ENCODE peak calls at places on chromosome 13, in four cellular contexts. I is suprapubic skin, D is fibroblast of lung, M is thoracic aorta. X is an unnamed sample.

GRCh38 chr13:78679329-78679728 is 20.4 kb upstream of the OBI1 start:
- DNase-seq in M (no peak), I (no peak), D (peak), X (no peak)

GRCh38 chr13:73070451-73070850 is 11.6 kb downstream of the KLF5 start:
- DNase-seq in I (no peak), D (no peak), M (no peak), X (no peak)

GRCh38 chr13:45385320-45385719 is 32.9 kb downstream of the SLC25A30 start:
- DNase-seq in M (no peak), I (no peak), D (no peak), X (no peak)

GRCh38 chr13:20101467-20102316 is 59.2 kb downstream of the GJA3 start:
- DNase-seq in I (no peak), M (no peak), D (no peak), X (no peak)

GRCh38 chr13:101155920-101156319 is 260.4 kb downstream of the NALCN start:
- DNase-seq in I (no peak), D (no peak), M (no peak), X (no peak)

GRCh38 chr13:36981156-36981743 is 17.9 kb downstream of the ALG5 start:
- DNase-seq in I (no peak), M (no peak), D (peak), X (no peak)

GRCh38 chr13:18946738-18947137 is 234.9 kb downstream of the TUBA3C start:
- DNase-seq in D (no peak), M (no peak), I (no peak), X (no peak)

GRCh38 chr13:37139356-37139755 is 33.9 kb upstream of the CSNK1A1L start:
- DNase-seq in D (no peak), M (no peak), I (no peak), X (no peak)

GRCh38 chr13:92196566-92197256 is 798.3 kb downstream of the GPC5 start:
- DNase-seq in I (no peak), M (no peak), D (peak), X (no peak)

GRCh38 chr13:40408602-40409001 is 257.8 kb downstream of the FOXO1 start:
- DNase-seq in D (peak), M (no peak), I (no peak), X (no peak)

GRCh38 chr13:33275916-33276315 is 9.6 kb downstream of the STARD13 start:
- DNase-seq in D (peak), I (no peak), M (no peak), X (no peak)

GRCh38 chr13:50911051-50911690 is 1.6 kb downstream of the RNASEH2B start:
- DNase-seq in I (no peak), D (peak), M (no peak), X (no peak)

DNA sequence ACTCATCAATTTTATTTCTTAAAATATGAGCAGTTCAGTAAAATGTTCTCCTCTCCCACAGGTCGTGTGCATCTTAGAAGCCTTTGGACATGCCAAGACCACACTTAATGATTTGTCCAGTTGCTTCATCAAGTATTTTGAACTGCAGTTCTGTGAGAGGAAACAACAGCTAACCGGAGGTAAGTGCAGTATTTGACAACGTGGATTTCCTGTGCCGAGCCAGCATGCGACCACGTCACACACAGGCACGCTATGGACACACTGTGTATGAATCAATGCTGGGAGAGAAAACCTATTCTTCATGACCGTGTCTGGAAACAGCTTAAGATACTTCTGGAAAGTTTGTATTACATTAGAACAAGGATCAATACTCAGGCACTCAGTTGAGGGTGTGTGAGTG is 268.5 kb downstream of the MYO16 start:
- DNase-seq in I (no peak), M (no peak), D (no peak), X (no peak)
- TF ChIP-seq CTCF in I (no peak), M (no peak), D (no peak), X (no peak)

DNA sequence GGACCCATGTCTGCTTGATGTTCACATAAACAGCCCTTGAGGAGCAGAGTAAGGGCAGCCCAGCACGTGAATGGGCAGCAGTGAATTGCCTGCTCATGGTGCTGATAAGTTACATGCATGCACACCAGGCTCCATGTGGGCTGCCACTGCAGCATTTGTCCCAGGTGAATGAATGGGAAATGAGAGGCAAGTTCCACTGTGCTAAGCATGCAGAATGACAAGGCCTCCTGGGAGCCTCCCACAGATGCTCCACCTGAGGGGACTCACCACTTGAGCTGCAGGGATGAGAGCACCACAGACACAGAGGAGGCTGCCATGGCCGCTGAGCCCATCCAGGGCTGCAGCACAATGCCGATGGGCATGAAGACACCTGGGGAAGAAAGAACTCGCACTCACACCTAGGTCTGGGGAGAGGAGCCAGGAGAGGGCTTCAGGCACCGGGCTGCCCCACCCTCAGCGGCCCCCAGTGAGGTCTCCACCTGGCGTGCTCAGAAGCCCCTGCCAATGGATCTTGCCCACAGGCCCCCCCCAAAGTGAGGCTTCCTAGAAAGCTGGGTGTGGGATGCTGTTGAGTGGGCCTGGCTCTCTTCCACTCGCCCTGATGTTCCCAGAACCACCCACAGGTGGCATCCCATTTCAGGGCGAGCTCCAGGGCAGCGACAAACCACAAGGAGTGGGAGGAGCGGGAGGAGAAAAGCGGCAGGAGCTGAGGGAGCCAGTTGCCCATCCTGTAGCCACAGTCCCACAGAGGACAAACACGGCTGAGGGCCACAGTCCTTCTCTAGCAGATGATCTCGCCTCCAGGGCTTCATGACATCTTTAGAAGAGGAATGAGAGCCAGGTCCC is 73.8 kb downstream of the CCDC70 start:
- DNase-seq in D (peak), M (no peak), I (no peak), X (no peak)
- TF ChIP-seq CTCF in D (no peak), M (peak), I (no peak), X (no peak)

GRCh38 chr13:113488283-113488682 is 2.2 kb downstream of the DCUN1D2 start:
- DNase-seq in I (no peak), D (no peak), M (no peak), X (no peak)

GRCh38 chr13:113490496-113491417 is at the start of gene DCUN1D2:
- DNase-seq in D (peak), I (peak), M (peak), X (peak)

GRCh38 chr13:113491418-113491883 is 940 bp upstream of the DCUN1D2 start:
- DNase-seq in I (no peak), D (peak), M (no peak), X (no peak)

GRCh38 chr13:113489549-113490495 is 689 bp downstream of the DCUN1D2 start:
- DNase-seq in M (no peak), D (peak), I (peak), X (no peak)

DNA sequence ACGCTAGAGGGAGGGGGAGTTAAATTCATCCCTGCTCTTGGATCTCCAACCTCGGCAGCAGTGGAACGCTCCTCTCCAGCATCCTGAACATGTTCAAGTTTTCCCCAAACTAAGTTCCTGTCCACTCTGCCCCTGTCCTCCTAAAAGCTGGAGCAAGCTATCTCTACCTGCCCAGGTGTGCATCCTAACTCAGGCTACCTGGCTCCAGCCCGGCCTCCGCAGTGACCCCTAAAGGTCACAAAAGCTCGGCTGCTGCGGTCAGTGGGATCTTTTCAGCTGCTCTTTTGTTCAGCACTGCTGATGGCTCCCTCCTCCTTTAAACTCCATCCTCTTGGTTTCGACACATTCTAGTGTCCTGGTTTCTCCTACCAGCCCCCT is 1.4 kb downstream of the DCUN1D2 start:
- DNase-seq in M (no peak), D (no peak), I (no peak), X (no peak)
- TF ChIP-seq CTCF in M (no peak), D (peak), I (no peak), X (no peak)

GRCh38 chr13:43303040-43303729 is 279.8 kb downstream of the DNAJC15 start:
- DNase-seq in D (peak), I (no peak), M (no peak), X (no peak)
- TF ChIP-seq CTCF in D (peak), I (no peak), M (peak), X (no peak)

GRCh38 chr13:86464193-86464592 is 665.0 kb upstream of the SLITRK6 start:
- DNase-seq in D (no peak), I (no peak), M (no peak), X (no peak)
- TF ChIP-seq CTCF in D (peak), I (no peak), M (no peak), X (no peak)

DNA sequence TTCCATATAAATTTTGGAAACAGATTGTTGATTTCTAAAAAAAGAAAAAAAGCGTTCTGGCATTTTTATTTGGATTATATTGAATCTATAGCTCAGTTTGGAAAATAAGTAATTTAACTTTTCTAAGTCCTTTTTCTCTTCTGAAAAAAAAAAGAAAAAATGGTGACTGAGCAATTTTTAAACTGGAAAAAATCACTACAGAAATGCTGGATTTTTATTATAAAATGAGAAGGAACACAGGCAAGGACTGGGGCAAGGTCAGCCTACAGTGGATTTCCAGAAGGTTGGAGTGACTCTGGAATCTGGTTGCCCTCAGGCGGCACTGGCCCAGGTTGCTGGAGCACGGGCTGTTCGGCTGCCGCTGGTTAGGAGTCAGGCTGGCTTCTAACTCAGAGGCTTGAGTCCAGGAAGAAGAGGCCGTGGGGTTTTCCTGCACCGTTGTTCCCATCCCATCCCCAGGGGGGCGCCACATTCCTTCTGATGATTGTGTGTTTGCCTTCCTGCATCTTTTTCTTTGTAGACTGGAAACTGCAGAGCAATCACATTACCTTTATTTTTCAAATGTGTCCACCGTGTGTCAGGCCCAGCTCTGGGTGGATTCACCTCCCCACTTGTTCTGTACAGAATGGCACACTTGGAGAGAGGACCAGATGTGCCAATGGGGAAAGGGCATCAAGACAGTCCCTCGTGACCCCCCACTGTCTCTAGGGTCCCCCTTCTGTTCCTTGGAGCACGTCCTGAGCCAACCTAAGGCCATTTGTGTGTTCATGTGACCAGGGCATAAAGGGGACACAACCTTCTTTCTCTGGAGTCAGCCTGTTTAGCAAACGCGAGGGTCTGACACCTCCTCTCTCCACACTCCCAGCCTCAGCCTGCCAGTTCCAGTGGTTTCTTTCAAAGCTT is 44.5 kb upstream of the GTF3A start:
- DNase-seq in I (peak), D (peak), M (no peak), X (no peak)
- TF ChIP-seq CTCF in I (no peak), D (peak), M (peak), X (no peak)

DNA sequence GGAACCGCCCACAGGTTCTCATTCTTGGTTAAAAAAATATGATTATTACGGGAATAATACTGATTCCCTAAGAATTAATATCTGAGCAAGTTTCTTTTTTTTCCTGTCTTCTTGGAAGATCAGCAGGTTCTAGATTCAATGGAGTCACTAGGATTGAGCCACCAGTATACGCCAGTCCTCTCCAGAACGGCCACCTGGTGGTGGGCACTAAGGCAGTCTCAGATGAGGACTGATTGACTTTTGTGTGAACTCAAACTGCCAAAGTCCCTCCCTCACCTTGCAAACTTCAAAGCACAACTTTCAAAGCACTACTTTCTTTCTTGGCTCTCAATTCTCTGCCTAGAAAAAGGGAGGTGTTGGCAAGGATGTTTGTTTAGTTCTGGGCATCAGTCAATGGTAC is 33.3 kb upstream of the ALOX5AP start:
- DNase-seq in M (no peak), I (no peak), D (no peak), X (no peak)
- TF ChIP-seq CTCF in M (no peak), I (no peak), D (no peak), X (no peak)

GRCh38 chr13:110109910-110110309 is 197.0 kb downstream of the COL4A1 start:
- DNase-seq in M (peak), I (no peak), D (peak), X (no peak)

GRCh38 chr13:110106726-110107125 is 200.2 kb downstream of the COL4A1 start:
- DNase-seq in M (no peak), I (no peak), D (peak), X (no peak)

GRCh38 chr13:110107568-110108347 is 199.2 kb downstream of the COL4A1 start:
- DNase-seq in M (no peak), D (no peak), I (no peak), X (no peak)

GRCh38 chr13:110109140-110109783 is 197.7 kb downstream of the COL4A1 start:
- DNase-seq in M (no peak), D (no peak), I (no peak), X (no peak)

DNA sequence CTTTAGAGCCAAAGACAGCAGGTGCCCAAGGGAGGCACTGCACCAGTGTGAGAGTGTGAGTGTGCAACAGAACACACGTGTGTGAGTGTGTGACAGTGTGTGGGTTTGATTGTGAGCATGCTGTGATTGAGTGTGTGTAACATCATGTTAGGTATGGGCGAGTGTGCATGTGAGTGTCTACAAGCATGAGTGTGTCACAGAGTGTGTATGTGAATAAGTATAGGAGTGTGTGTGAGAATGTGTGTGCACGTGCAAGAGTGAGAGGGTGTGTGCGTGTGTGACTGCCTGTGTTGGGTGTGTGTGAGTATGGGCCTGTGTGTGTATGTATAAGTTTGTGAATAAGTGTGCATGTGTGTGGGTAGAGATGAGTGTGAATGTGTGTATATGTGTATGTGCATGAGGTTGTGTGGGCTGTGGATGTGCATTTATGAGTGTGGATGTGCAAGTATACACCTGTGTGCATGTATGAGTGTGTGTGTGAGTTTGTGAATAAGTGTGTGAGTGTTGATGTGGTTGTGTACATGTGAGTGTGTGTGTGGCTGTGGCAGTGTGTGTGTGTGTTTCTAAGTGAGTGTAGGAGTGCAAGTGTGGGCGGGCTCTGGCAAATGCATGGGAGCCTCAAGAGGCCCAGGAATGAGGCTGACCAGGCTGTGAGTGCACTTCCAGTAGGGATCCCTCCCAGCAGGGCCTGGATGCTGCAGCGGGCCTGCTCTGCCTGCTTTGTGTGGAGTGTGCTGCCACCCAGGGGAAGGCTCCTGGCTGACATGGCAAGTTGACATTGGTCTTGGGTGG is 198.4 kb downstream of the COL4A1 start:
- DNase-seq in D (peak), I (no peak), M (peak), X (no peak)
- TF ChIP-seq CTCF in D (peak), I (peak), M (peak), X (no peak)

GRCh38 chr13:27170221-27170520 is 1.4 kb downstream of the USP12 start:
- DNase-seq in D (peak), I (no peak), M (no peak), X (no peak)

GRCh38 chr13:27172495-27172842 is 858 bp upstream of the USP12 start:
- DNase-seq in M (no peak), I (no peak), D (peak), X (no peak)

GRCh38 chr13:27170521-27171243 is 929 bp downstream of the USP12 start:
- DNase-seq in D (no peak), I (peak), M (no peak), X (no peak)

GRCh38 chr13:27171244-27171829 is at the start of gene USP12:
- DNase-seq in M (peak), D (peak), I (peak), X (no peak)

DNA sequence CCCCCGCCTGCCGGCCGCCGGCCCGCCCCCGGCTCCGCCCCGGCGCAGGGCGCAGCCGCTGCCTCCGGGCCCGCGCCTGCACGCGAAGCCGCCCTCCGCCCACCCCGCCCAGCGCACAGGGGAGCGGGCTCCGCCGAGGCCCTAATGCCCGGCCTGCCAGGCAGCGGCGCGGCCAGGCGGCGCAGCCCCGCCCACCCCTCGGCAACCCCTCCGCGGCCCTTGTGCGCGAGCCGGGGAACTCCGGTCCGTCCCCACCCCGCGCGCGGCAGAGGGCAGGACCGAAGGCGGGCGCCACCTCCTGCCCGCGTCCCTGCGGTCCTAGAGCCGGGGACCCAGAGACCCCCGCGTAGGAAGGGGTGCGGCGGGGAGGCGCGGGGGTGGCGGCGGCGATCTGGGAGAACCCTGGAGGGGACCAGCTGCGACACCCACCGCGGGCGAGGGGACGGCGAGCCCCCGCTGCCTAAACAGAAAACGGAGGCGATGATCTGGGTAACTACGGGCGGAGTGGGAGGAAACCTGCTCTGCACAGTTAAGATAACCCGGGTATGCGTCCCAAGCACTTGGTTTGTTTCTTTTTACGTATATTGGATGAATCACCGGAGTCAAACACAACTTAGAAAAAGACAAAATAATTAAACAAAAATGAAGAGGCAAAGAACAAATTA is 351 bp upstream of the USP12 start:
- DNase-seq in D (peak), M (peak), I (peak), X (peak)
- TF ChIP-seq CTCF in D (no peak), M (no peak), I (no peak), X (no peak)

X was measured in omental fat pad.